ENCODE peak calls at places on chromosomes 7 and 10, in six cellular contexts. One of them, this sample, is unnamed.

GRCh38 chr10:112898540-112899395 is 51.3 kb upstream of the TCF7L2 start:
- DNase-seq in GM12878: no peak
- DNase-seq in K562: no peak
- DNase-seq in NB4: no peak
- DNase-seq in A549: peak
- DNase-seq in endothelial cell of umbilical vein: peak
- DNase-seq in this sample: peak

GRCh38 chr7:159061674-159062212 is 82.9 kb downstream of the VIPR2 start:
- DNase-seq in A549: no peak
- DNase-seq in NB4: no peak
- DNase-seq in K562: no peak
- DNase-seq in GM12878: no peak
- DNase-seq in endothelial cell of umbilical vein: no peak
- DNase-seq in this sample: no peak

GRCh38 chr10:101237080-101237817 is 8.0 kb upstream of the LBX1 start:
- DNase-seq in endothelial cell of umbilical vein: peak
- DNase-seq in A549: no peak
- DNase-seq in GM12878: no peak
- DNase-seq in K562: no peak
- DNase-seq in NB4: no peak
- DNase-seq in this sample: no peak

GRCh38 chr7:82897500-82897899 is 265.2 kb downstream of the PCLO start:
- DNase-seq in A549: no peak
- DNase-seq in GM12878: no peak
- DNase-seq in endothelial cell of umbilical vein: no peak
- DNase-seq in K562: no peak
- DNase-seq in NB4: no peak
- DNase-seq in this sample: no peak

GRCh38 chr10:33416209-33416608 is 81.7 kb upstream of the NRP1 start:
- DNase-seq in NB4: no peak
- DNase-seq in GM12878: no peak
- DNase-seq in K562: no peak
- DNase-seq in A549: no peak
- DNase-seq in endothelial cell of umbilical vein: no peak
- DNase-seq in this sample: no peak

GRCh38 chr10:44674536-44674935 is 236.6 kb upstream of the TMEM72 start:
- DNase-seq in NB4: no peak
- DNase-seq in endothelial cell of umbilical vein: no peak
- DNase-seq in A549: no peak
- DNase-seq in K562: no peak
- DNase-seq in GM12878: no peak
- DNase-seq in this sample: no peak

GRCh38 chr10:113959383-113959760 is 84.3 kb upstream of the ADRB1 start:
- DNase-seq in K562: no peak
- DNase-seq in GM12878: no peak
- DNase-seq in endothelial cell of umbilical vein: no peak
- DNase-seq in A549: peak
- DNase-seq in NB4: no peak
- DNase-seq in this sample: no peak

GRCh38 chr10:31765546-31765945 is 163.1 kb downstream of the ARHGAP12 start:
- DNase-seq in GM12878: no peak
- DNase-seq in K562: no peak
- DNase-seq in endothelial cell of umbilical vein: no peak
- DNase-seq in A549: no peak
- DNase-seq in NB4: no peak
- DNase-seq in this sample: no peak

GRCh38 chr10:72254891-72255568 is 18.7 kb upstream of the DDIT4 start:
- DNase-seq in GM12878: no peak
- DNase-seq in NB4: peak
- DNase-seq in A549: peak
- DNase-seq in endothelial cell of umbilical vein: peak
- DNase-seq in K562: peak
- DNase-seq in this sample: no peak

GRCh38 chr7:191105-192034 is 1.0 kb upstream of the FAM20C start:
- DNase-seq in A549: peak
- DNase-seq in GM12878: no peak
- DNase-seq in NB4: peak
- DNase-seq in K562: no peak
- DNase-seq in endothelial cell of umbilical vein: peak
- DNase-seq in this sample: no peak

GRCh38 chr7:82598958-82599357 is 155.4 kb upstream of the CACNA2D1 start:
- DNase-seq in endothelial cell of umbilical vein: peak
- DNase-seq in NB4: peak
- DNase-seq in K562: no peak
- DNase-seq in GM12878: no peak
- DNase-seq in A549: no peak
- DNase-seq in this sample: no peak

GRCh38 chr10:122121059-122121458 is 132.1 kb downstream of the TACC2 start:
- DNase-seq in NB4: no peak
- DNase-seq in K562: no peak
- DNase-seq in endothelial cell of umbilical vein: no peak
- DNase-seq in GM12878: no peak
- DNase-seq in A549: no peak
- DNase-seq in this sample: no peak

GRCh38 chr10:79298403-79299244 is 48.6 kb upstream of the PPIF start:
- DNase-seq in NB4: peak
- DNase-seq in A549: peak
- DNase-seq in GM12878: no peak
- DNase-seq in endothelial cell of umbilical vein: peak
- DNase-seq in K562: peak
- DNase-seq in this sample: peak

GRCh38 chr7:2142386-2142785 is 90.4 kb downstream of the MAD1L1 start:
- DNase-seq in endothelial cell of umbilical vein: no peak
- DNase-seq in GM12878: no peak
- DNase-seq in A549: no peak
- DNase-seq in NB4: no peak
- DNase-seq in K562: no peak
- DNase-seq in this sample: no peak

GRCh38 chr7:3648276-3648675 is 347.2 kb downstream of the SDK1 start:
- DNase-seq in endothelial cell of umbilical vein: no peak
- DNase-seq in GM12878: no peak
- DNase-seq in NB4: no peak
- DNase-seq in A549: no peak
- DNase-seq in K562: no peak
- DNase-seq in this sample: no peak

GRCh38 chr10:82737556-82737955 is 862.6 kb downstream of the NRG3 start:
- DNase-seq in NB4: no peak
- DNase-seq in A549: no peak
- DNase-seq in GM12878: no peak
- DNase-seq in endothelial cell of umbilical vein: no peak
- DNase-seq in K562: no peak
- DNase-seq in this sample: no peak

GRCh38 chr10:29579455-29579970 is 55.3 kb downstream of the SVIL start:
- DNase-seq in endothelial cell of umbilical vein: no peak
- DNase-seq in A549: no peak
- DNase-seq in K562: no peak
- DNase-seq in NB4: no peak
- DNase-seq in GM12878: no peak
- DNase-seq in this sample: no peak

GRCh38 chr10:71509444-71509843 is 112.7 kb downstream of the CDH23 start:
- DNase-seq in A549: peak
- DNase-seq in K562: peak
- DNase-seq in NB4: no peak
- DNase-seq in GM12878: no peak
- DNase-seq in endothelial cell of umbilical vein: no peak
- DNase-seq in this sample: no peak

GRCh38 chr7:66921396-66921917 is 432 bp downstream of the TMEM248 start:
- DNase-seq in GM12878: no peak
- DNase-seq in A549: peak
- DNase-seq in endothelial cell of umbilical vein: no peak
- DNase-seq in K562: peak
- DNase-seq in NB4: peak
- DNase-seq in this sample: no peak

GRCh38 chr7:107150375-107151073 is 18.3 kb upstream of the HBP1 start:
- DNase-seq in GM12878: no peak
- DNase-seq in NB4: peak
- DNase-seq in endothelial cell of umbilical vein: peak
- DNase-seq in A549: peak
- DNase-seq in K562: peak
- DNase-seq in this sample: peak
- TF ChIP-seq MYC in GM12878: no peak
- TF ChIP-seq MYC in NB4: no peak
- TF ChIP-seq MYC in endothelial cell of umbilical vein: no peak
- TF ChIP-seq MYC in A549: no peak
- TF ChIP-seq MYC in K562: no peak
- TF ChIP-seq MYC in this sample: no peak

DNA sequence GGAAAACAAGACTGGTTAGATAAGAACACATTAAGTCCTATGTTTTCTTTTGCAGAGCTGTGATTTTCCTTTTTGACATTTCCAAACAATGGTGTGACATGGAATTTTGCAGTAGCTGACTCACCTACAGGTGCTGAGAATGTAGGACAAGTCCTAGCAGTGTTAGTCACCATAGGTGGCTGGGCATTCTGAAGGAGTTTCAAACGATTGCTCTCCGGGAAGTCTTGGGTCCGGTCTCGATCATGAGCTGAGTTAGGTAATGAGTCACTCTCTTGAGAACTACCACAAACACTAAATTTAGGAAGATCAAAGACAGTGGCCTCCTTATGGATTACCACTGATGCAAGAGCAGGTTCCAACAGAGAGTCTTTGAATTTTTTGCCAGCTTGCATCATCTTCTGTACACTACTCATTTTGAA is 3.6 kb downstream of the FIGNL1 start:
- DNase-seq in endothelial cell of umbilical vein: peak
- DNase-seq in NB4: no peak
- DNase-seq in K562: no peak
- DNase-seq in A549: peak
- DNase-seq in GM12878: peak
- DNase-seq in this sample: peak
- TF ChIP-seq MYC in endothelial cell of umbilical vein: no peak
- TF ChIP-seq MYC in NB4: no peak
- TF ChIP-seq MYC in K562: no peak
- TF ChIP-seq MYC in A549: no peak
- TF ChIP-seq MYC in GM12878: no peak
- TF ChIP-seq MYC in this sample: no peak

GRCh38 chr7:100957832-100958421 is 8.6 kb downstream of the MUC3A start:
- DNase-seq in NB4: peak
- DNase-seq in K562: peak
- DNase-seq in endothelial cell of umbilical vein: peak
- DNase-seq in GM12878: no peak
- DNase-seq in A549: peak
- DNase-seq in this sample: peak
- TF ChIP-seq MYC in NB4: no peak
- TF ChIP-seq MYC in K562: no peak
- TF ChIP-seq MYC in endothelial cell of umbilical vein: no peak
- TF ChIP-seq MYC in GM12878: no peak
- TF ChIP-seq MYC in A549: no peak
- TF ChIP-seq MYC in this sample: no peak

GRCh38 chr7:17946591-17946990 is 6.3 kb upstream of the SNX13 start:
- DNase-seq in endothelial cell of umbilical vein: no peak
- DNase-seq in GM12878: no peak
- DNase-seq in A549: no peak
- DNase-seq in NB4: no peak
- DNase-seq in K562: no peak
- DNase-seq in this sample: no peak
- TF ChIP-seq MYC in endothelial cell of umbilical vein: no peak
- TF ChIP-seq MYC in GM12878: no peak
- TF ChIP-seq MYC in A549: no peak
- TF ChIP-seq MYC in NB4: no peak
- TF ChIP-seq MYC in K562: no peak
- TF ChIP-seq MYC in this sample: no peak

GRCh38 chr7:4882169-4882741 is 1.3 kb downstream of the RADIL start:
- DNase-seq in GM12878: no peak
- DNase-seq in A549: no peak
- DNase-seq in K562: peak
- DNase-seq in endothelial cell of umbilical vein: peak
- DNase-seq in NB4: no peak
- DNase-seq in this sample: no peak
- TF ChIP-seq MYC in GM12878: no peak
- TF ChIP-seq MYC in A549: no peak
- TF ChIP-seq MYC in K562: no peak
- TF ChIP-seq MYC in endothelial cell of umbilical vein: no peak
- TF ChIP-seq MYC in NB4: no peak
- TF ChIP-seq MYC in this sample: no peak

GRCh38 chr10:13402016-13402415 is 53.9 kb upstream of the SEPHS1 start:
- DNase-seq in NB4: no peak
- DNase-seq in K562: no peak
- DNase-seq in GM12878: no peak
- DNase-seq in A549: no peak
- DNase-seq in endothelial cell of umbilical vein: no peak
- DNase-seq in this sample: no peak
- TF ChIP-seq MYC in NB4: no peak
- TF ChIP-seq MYC in K562: no peak
- TF ChIP-seq MYC in GM12878: no peak
- TF ChIP-seq MYC in A549: no peak
- TF ChIP-seq MYC in endothelial cell of umbilical vein: no peak
- TF ChIP-seq MYC in this sample: no peak

GRCh38 chr7:6628045-6628444 is 9.1 kb upstream of the ZNF316 start:
- DNase-seq in K562: no peak
- DNase-seq in A549: no peak
- DNase-seq in endothelial cell of umbilical vein: no peak
- DNase-seq in NB4: no peak
- DNase-seq in GM12878: no peak
- DNase-seq in this sample: no peak
- TF ChIP-seq MYC in K562: no peak
- TF ChIP-seq MYC in A549: no peak
- TF ChIP-seq MYC in endothelial cell of umbilical vein: no peak
- TF ChIP-seq MYC in NB4: no peak
- TF ChIP-seq MYC in GM12878: no peak
- TF ChIP-seq MYC in this sample: no peak

DNA sequence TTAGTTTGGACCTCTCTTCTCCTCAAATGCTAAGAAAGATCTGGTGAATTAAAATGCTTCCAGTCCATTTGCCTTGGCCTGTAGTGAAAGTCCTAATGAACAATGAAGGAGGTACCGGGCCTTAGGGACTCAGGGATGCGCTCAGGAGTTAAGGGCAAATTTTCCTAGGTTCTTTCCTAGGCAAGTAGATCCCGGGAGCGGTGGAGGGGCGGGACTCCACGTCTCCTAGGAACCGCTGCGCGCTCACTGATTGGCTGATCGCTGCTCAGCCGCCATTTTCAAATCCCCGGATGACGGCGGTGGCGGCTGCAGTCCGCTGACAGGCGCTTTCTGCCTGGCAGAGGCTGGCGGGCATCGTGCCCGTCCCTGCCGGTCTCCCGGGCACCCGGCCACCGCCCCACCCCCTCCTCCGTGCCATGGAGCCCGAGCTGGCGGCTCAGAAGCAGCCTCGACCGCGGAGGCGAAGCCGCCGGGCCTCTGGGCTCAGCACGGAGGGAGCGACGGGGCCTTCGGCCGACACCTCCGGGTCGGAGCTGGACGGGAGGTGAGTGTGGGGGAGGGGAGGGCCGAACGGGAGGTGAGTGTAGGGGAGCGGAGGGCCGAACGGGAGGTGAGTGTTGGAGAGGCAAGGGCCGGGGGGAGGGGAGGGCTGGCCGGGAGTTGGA is at the start of gene NET1:
- DNase-seq in GM12878: peak
- DNase-seq in A549: peak
- DNase-seq in NB4: peak
- DNase-seq in K562: peak
- DNase-seq in endothelial cell of umbilical vein: peak
- DNase-seq in this sample: peak
- TF ChIP-seq MYC in GM12878: no peak
- TF ChIP-seq MYC in A549: peak
- TF ChIP-seq MYC in NB4: no peak
- TF ChIP-seq MYC in K562: no peak
- TF ChIP-seq MYC in endothelial cell of umbilical vein: no peak
- TF ChIP-seq MYC in this sample: peak

DNA sequence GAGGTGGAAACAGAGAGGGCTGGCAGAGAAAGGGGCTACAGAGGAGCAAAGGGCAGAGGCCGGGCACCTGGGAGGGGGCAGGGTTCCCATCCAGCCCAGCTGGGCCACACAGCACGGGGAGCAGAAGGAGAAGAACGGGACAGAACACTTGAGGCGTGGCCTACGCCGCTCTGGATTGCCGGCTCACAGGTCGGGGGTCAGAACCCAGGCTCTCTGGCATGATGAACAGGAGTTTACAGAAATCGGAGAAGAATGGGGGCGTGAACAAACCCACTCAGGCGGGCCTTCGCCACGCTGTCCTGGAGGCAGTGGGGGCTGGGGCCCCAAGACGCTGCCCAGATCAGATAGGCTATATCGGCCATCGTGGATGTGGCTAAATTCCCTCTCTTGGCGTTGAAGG is 362.2 kb upstream of the SHH start:
- DNase-seq in A549: no peak
- DNase-seq in GM12878: no peak
- DNase-seq in endothelial cell of umbilical vein: no peak
- DNase-seq in NB4: no peak
- DNase-seq in K562: no peak
- DNase-seq in this sample: no peak
- TF ChIP-seq MYC in A549: no peak
- TF ChIP-seq MYC in GM12878: no peak
- TF ChIP-seq MYC in endothelial cell of umbilical vein: no peak
- TF ChIP-seq MYC in NB4: no peak
- TF ChIP-seq MYC in K562: no peak
- TF ChIP-seq MYC in this sample: no peak

This sample was measured in HepG2.